ENCODE peak calls at places on chromosomes 11 and 22, in nine cellular contexts. D, O, S, P, B, G, E, I and X are unnamed samples.

GRCh38 chr11:19200410-19201201 is 1.2 kb downstream of the CSRP3 start:
- DNase-seq in D (no peak), O (no peak), S (peak; percentile 85), P (peak; percentile 64), B (peak; percentile 71), G (peak; percentile 73), E (no peak), I (peak; percentile 52), X (no peak)

GRCh38 chr11:44261800-44262591 is 47.9 kb downstream of the ALX4 start:
- DNase-seq in D (no peak), O (no peak), S (no peak), P (no peak), B (no peak), G (no peak), E (no peak), I (no peak), X (no peak)

GRCh38 chr22:22769434-22770279 is 118.0 kb upstream of the IGLL5 start:
- DNase-seq in D (no peak), O (no peak), S (no peak), P (no peak), B (no peak), G (no peak), E (no peak), I (no peak), X (no peak)

GRCh38 chr11:111064118-111064517 is 181.4 kb upstream of the POU2AF2 start:
- DNase-seq in D (no peak), O (no peak), S (peak; percentile 67), P (peak; percentile 15), B (no peak), G (peak; percentile 86), E (no peak), I (peak; percentile 59), X (no peak)

GRCh38 chr11:127042445-127042844 is 41.9 kb upstream of the KIRREL3 start:
- DNase-seq in D (no peak), O (no peak), S (no peak), P (peak; percentile 90), B (no peak), G (peak; percentile 62), E (no peak), I (peak; percentile 68), X (no peak)

GRCh38 chr22:46462726-46463371 is 74.6 kb downstream of the CELSR1 start:
- DNase-seq in D (no peak), O (no peak), S (peak; percentile 23), P (peak; percentile 54), B (peak; percentile 82), G (peak; percentile 61), E (no peak), I (peak; percentile 92), X (no peak)

GRCh38 chr11:34234086-34234740 is 123.6 kb downstream of the ABTB2 start:
- DNase-seq in D (peak; percentile 82), O (peak; percentile 51), S (no peak), P (peak; percentile 39), B (peak; percentile 59), G (peak; percentile 53), E (peak; percentile 34), I (peak; percentile 84), X (peak; percentile 44)

GRCh38 chr11:19951558-19952083 is 208.7 kb downstream of the DBX1 start:
- DNase-seq in D (no peak), O (peak; percentile 25), S (no peak), P (peak; percentile 54), B (peak; percentile 49), G (peak; percentile 35), E (no peak), I (peak; percentile 68), X (no peak)

GRCh38 chr11:128757886-128758612 is 64.2 kb downstream of the FLI1 start:
- DNase-seq in D (no peak), O (no peak), S (no peak), P (no peak), B (no peak), G (no peak), E (no peak), I (no peak), X (no peak)

GRCh38 chr11:79102821-79103220 is 338.0 kb downstream of the TENM4 start:
- DNase-seq in D (no peak), O (no peak), S (no peak), P (peak; percentile 31), B (no peak), G (no peak), E (no peak), I (no peak), X (no peak)